ENCODE peak calls at places on chromosome 13, in nine cellular contexts. One of them, this sample, is unnamed.

GRCh38 chr13:44618326-44618725 is 42.2 kb upstream of the TSC22D1 start:
- DNase-seq in mammary epithelial cell: no peak
- DNase-seq in thoracic aorta: no peak
- DNase-seq in cardiac fibroblast: peak
- DNase-seq in ovary: no peak
- DNase-seq in CD4-positive, alpha-beta T cell: no peak
- DNase-seq in dorsolateral prefrontal cortex: no peak
- DNase-seq in fibroblast of mammary gland: no peak
- DNase-seq in astrocyte of the cerebellum: peak
- DNase-seq in this sample: no peak

GRCh38 chr13:60260440-60260839 is 96.7 kb upstream of the DIAPH3 start:
- DNase-seq in mammary epithelial cell: no peak
- DNase-seq in thoracic aorta: no peak
- DNase-seq in cardiac fibroblast: no peak
- DNase-seq in ovary: no peak
- DNase-seq in CD4-positive, alpha-beta T cell: no peak
- DNase-seq in dorsolateral prefrontal cortex: no peak
- DNase-seq in fibroblast of mammary gland: no peak
- DNase-seq in astrocyte of the cerebellum: no peak
- DNase-seq in this sample: no peak

GRCh38 chr13:112928958-112929777 is 39.8 kb upstream of the MCF2L start:
- DNase-seq in mammary epithelial cell: no peak
- DNase-seq in thoracic aorta: no peak
- DNase-seq in cardiac fibroblast: peak
- DNase-seq in ovary: peak
- DNase-seq in CD4-positive, alpha-beta T cell: no peak
- DNase-seq in dorsolateral prefrontal cortex: no peak
- DNase-seq in fibroblast of mammary gland: peak
- DNase-seq in astrocyte of the cerebellum: no peak
- DNase-seq in this sample: no peak

GRCh38 chr13:39016789-39017188 is 21.1 kb downstream of the PROSER1 start:
- DNase-seq in mammary epithelial cell: peak
- DNase-seq in thoracic aorta: no peak
- DNase-seq in cardiac fibroblast: peak
- DNase-seq in ovary: no peak
- DNase-seq in CD4-positive, alpha-beta T cell: no peak
- DNase-seq in dorsolateral prefrontal cortex: no peak
- DNase-seq in fibroblast of mammary gland: peak
- DNase-seq in astrocyte of the cerebellum: no peak
- DNase-seq in this sample: no peak

GRCh38 chr13:19023115-19023514 is 158.5 kb downstream of the TUBA3C start:
- DNase-seq in mammary epithelial cell: no peak
- DNase-seq in thoracic aorta: no peak
- DNase-seq in cardiac fibroblast: no peak
- DNase-seq in ovary: no peak
- DNase-seq in CD4-positive, alpha-beta T cell: no peak
- DNase-seq in dorsolateral prefrontal cortex: no peak
- DNase-seq in fibroblast of mammary gland: no peak
- DNase-seq in astrocyte of the cerebellum: no peak
- DNase-seq in this sample: no peak

GRCh38 chr13:27650312-27650711 is 28.6 kb downstream of the POLR1D start:
- DNase-seq in mammary epithelial cell: no peak
- DNase-seq in thoracic aorta: no peak
- DNase-seq in cardiac fibroblast: no peak
- DNase-seq in ovary: no peak
- DNase-seq in CD4-positive, alpha-beta T cell: no peak
- DNase-seq in dorsolateral prefrontal cortex: no peak
- DNase-seq in fibroblast of mammary gland: no peak
- DNase-seq in astrocyte of the cerebellum: no peak
- DNase-seq in this sample: no peak

GRCh38 chr13:111187879-111188643 is 73.0 kb downstream of the ARHGEF7 start:
- DNase-seq in mammary epithelial cell: peak
- DNase-seq in thoracic aorta: no peak
- DNase-seq in cardiac fibroblast: peak
- DNase-seq in ovary: no peak
- DNase-seq in CD4-positive, alpha-beta T cell: no peak
- DNase-seq in dorsolateral prefrontal cortex: no peak
- DNase-seq in fibroblast of mammary gland: peak
- DNase-seq in astrocyte of the cerebellum: no peak
- DNase-seq in this sample: no peak

GRCh38 chr13:40799508-40799907 is 10.1 kb downstream of the SLC25A15 start:
- DNase-seq in mammary epithelial cell: no peak
- DNase-seq in thoracic aorta: no peak
- DNase-seq in cardiac fibroblast: no peak
- DNase-seq in ovary: no peak
- DNase-seq in CD4-positive, alpha-beta T cell: no peak
- DNase-seq in dorsolateral prefrontal cortex: no peak
- DNase-seq in fibroblast of mammary gland: no peak
- DNase-seq in astrocyte of the cerebellum: no peak
- DNase-seq in this sample: no peak

GRCh38 chr13:27374650-27375049 is 49.8 kb upstream of the GTF3A start:
- DNase-seq in mammary epithelial cell: peak
- DNase-seq in thoracic aorta: peak
- DNase-seq in cardiac fibroblast: peak
- DNase-seq in ovary: peak
- DNase-seq in CD4-positive, alpha-beta T cell: peak
- DNase-seq in dorsolateral prefrontal cortex: peak
- DNase-seq in fibroblast of mammary gland: peak
- DNase-seq in astrocyte of the cerebellum: peak
- DNase-seq in this sample: no peak

GRCh38 chr13:50916701-50917184 is 7.2 kb downstream of the RNASEH2B start:
- DNase-seq in mammary epithelial cell: no peak
- DNase-seq in thoracic aorta: no peak
- DNase-seq in cardiac fibroblast: no peak
- DNase-seq in ovary: no peak
- DNase-seq in CD4-positive, alpha-beta T cell: no peak
- DNase-seq in dorsolateral prefrontal cortex: no peak
- DNase-seq in fibroblast of mammary gland: no peak
- DNase-seq in astrocyte of the cerebellum: no peak
- DNase-seq in this sample: no peak

GRCh38 chr13:61294467-61295186 is 121.0 kb downstream of the PCDH20 start:
- DNase-seq in mammary epithelial cell: no peak
- DNase-seq in thoracic aorta: no peak
- DNase-seq in cardiac fibroblast: no peak
- DNase-seq in ovary: no peak
- DNase-seq in CD4-positive, alpha-beta T cell: no peak
- DNase-seq in dorsolateral prefrontal cortex: no peak
- DNase-seq in fibroblast of mammary gland: no peak
- DNase-seq in astrocyte of the cerebellum: no peak
- DNase-seq in this sample: no peak

GRCh38 chr13:114319441-114319871 is 5.2 kb downstream of the CHAMP1 start:
- DNase-seq in mammary epithelial cell: peak
- DNase-seq in thoracic aorta: no peak
- DNase-seq in cardiac fibroblast: peak
- DNase-seq in ovary: no peak
- DNase-seq in CD4-positive, alpha-beta T cell: no peak
- DNase-seq in dorsolateral prefrontal cortex: no peak
- DNase-seq in fibroblast of mammary gland: peak
- DNase-seq in astrocyte of the cerebellum: peak
- DNase-seq in this sample: no peak

GRCh38 chr13:113046066-113046882 is 59.3 kb upstream of the F7 start:
- DNase-seq in mammary epithelial cell: no peak
- DNase-seq in thoracic aorta: no peak
- DNase-seq in cardiac fibroblast: no peak
- DNase-seq in ovary: no peak
- DNase-seq in CD4-positive, alpha-beta T cell: no peak
- DNase-seq in dorsolateral prefrontal cortex: no peak
- DNase-seq in fibroblast of mammary gland: no peak
- DNase-seq in astrocyte of the cerebellum: no peak
- DNase-seq in this sample: no peak

GRCh38 chr13:80306573-80306972 is 34.4 kb downstream of the SPRY2 start:
- DNase-seq in mammary epithelial cell: no peak
- DNase-seq in thoracic aorta: no peak
- DNase-seq in cardiac fibroblast: no peak
- DNase-seq in ovary: no peak
- DNase-seq in CD4-positive, alpha-beta T cell: no peak
- DNase-seq in dorsolateral prefrontal cortex: no peak
- DNase-seq in fibroblast of mammary gland: no peak
- DNase-seq in astrocyte of the cerebellum: no peak
- DNase-seq in this sample: no peak

GRCh38 chr13:49563513-49563912 is 21.8 kb downstream of the RCBTB1 start:
- DNase-seq in mammary epithelial cell: peak
- DNase-seq in thoracic aorta: no peak
- DNase-seq in cardiac fibroblast: peak
- DNase-seq in ovary: no peak
- DNase-seq in CD4-positive, alpha-beta T cell: no peak
- DNase-seq in dorsolateral prefrontal cortex: no peak
- DNase-seq in fibroblast of mammary gland: peak
- DNase-seq in astrocyte of the cerebellum: no peak
- DNase-seq in this sample: no peak

GRCh38 chr13:49559006-49559405 is 26.4 kb downstream of the RCBTB1 start:
- DNase-seq in mammary epithelial cell: no peak
- DNase-seq in thoracic aorta: no peak
- DNase-seq in cardiac fibroblast: no peak
- DNase-seq in ovary: no peak
- DNase-seq in CD4-positive, alpha-beta T cell: no peak
- DNase-seq in dorsolateral prefrontal cortex: no peak
- DNase-seq in fibroblast of mammary gland: no peak
- DNase-seq in astrocyte of the cerebellum: no peak
- DNase-seq in this sample: no peak

GRCh38 chr13:49561064-49561410 is 24.3 kb downstream of the RCBTB1 start:
- DNase-seq in mammary epithelial cell: no peak
- DNase-seq in thoracic aorta: no peak
- DNase-seq in cardiac fibroblast: peak
- DNase-seq in ovary: no peak
- DNase-seq in CD4-positive, alpha-beta T cell: no peak
- DNase-seq in dorsolateral prefrontal cortex: no peak
- DNase-seq in fibroblast of mammary gland: no peak
- DNase-seq in astrocyte of the cerebellum: no peak
- DNase-seq in this sample: no peak

GRCh38 chr13:49560270-49561063 is 24.9 kb downstream of the RCBTB1 start:
- DNase-seq in mammary epithelial cell: peak
- DNase-seq in thoracic aorta: no peak
- DNase-seq in cardiac fibroblast: peak
- DNase-seq in ovary: peak
- DNase-seq in CD4-positive, alpha-beta T cell: no peak
- DNase-seq in dorsolateral prefrontal cortex: no peak
- DNase-seq in fibroblast of mammary gland: no peak
- DNase-seq in astrocyte of the cerebellum: peak
- DNase-seq in this sample: no peak
- TF ChIP-seq CTCF in mammary epithelial cell: peak
- TF ChIP-seq CTCF in thoracic aorta: peak
- TF ChIP-seq CTCF in cardiac fibroblast: peak
- TF ChIP-seq CTCF in ovary: no peak
- TF ChIP-seq CTCF in CD4-positive, alpha-beta T cell: no peak
- TF ChIP-seq CTCF in dorsolateral prefrontal cortex: no peak
- TF ChIP-seq CTCF in fibroblast of mammary gland: no peak
- TF ChIP-seq CTCF in astrocyte of the cerebellum: peak
- TF ChIP-seq CTCF in this sample: peak

GRCh38 chr13:67147257-67148218 is 82.6 kb downstream of the PCDH9 start:
- DNase-seq in mammary epithelial cell: no peak
- DNase-seq in thoracic aorta: no peak
- DNase-seq in cardiac fibroblast: peak
- DNase-seq in ovary: no peak
- DNase-seq in CD4-positive, alpha-beta T cell: no peak
- DNase-seq in dorsolateral prefrontal cortex: no peak
- DNase-seq in fibroblast of mammary gland: peak
- DNase-seq in astrocyte of the cerebellum: peak
- DNase-seq in this sample: no peak

GRCh38 chr13:67143544-67144115 is 86.5 kb downstream of the PCDH9 start:
- DNase-seq in mammary epithelial cell: no peak
- DNase-seq in thoracic aorta: no peak
- DNase-seq in cardiac fibroblast: no peak
- DNase-seq in ovary: no peak
- DNase-seq in CD4-positive, alpha-beta T cell: no peak
- DNase-seq in dorsolateral prefrontal cortex: no peak
- DNase-seq in fibroblast of mammary gland: peak
- DNase-seq in astrocyte of the cerebellum: no peak
- DNase-seq in this sample: no peak

GRCh38 chr13:67146523-67147130 is 83.5 kb downstream of the PCDH9 start:
- DNase-seq in mammary epithelial cell: no peak
- DNase-seq in thoracic aorta: no peak
- DNase-seq in cardiac fibroblast: peak
- DNase-seq in ovary: no peak
- DNase-seq in CD4-positive, alpha-beta T cell: no peak
- DNase-seq in dorsolateral prefrontal cortex: no peak
- DNase-seq in fibroblast of mammary gland: no peak
- DNase-seq in astrocyte of the cerebellum: no peak
- DNase-seq in this sample: no peak

GRCh38 chr13:67148219-67148583 is 81.9 kb downstream of the PCDH9 start:
- DNase-seq in mammary epithelial cell: peak
- DNase-seq in thoracic aorta: no peak
- DNase-seq in cardiac fibroblast: peak
- DNase-seq in ovary: no peak
- DNase-seq in CD4-positive, alpha-beta T cell: no peak
- DNase-seq in dorsolateral prefrontal cortex: no peak
- DNase-seq in fibroblast of mammary gland: peak
- DNase-seq in astrocyte of the cerebellum: no peak
- DNase-seq in this sample: no peak

GRCh38 chr13:67145950-67146349 is 84.2 kb downstream of the PCDH9 start:
- DNase-seq in mammary epithelial cell: no peak
- DNase-seq in thoracic aorta: no peak
- DNase-seq in cardiac fibroblast: no peak
- DNase-seq in ovary: no peak
- DNase-seq in CD4-positive, alpha-beta T cell: no peak
- DNase-seq in dorsolateral prefrontal cortex: no peak
- DNase-seq in fibroblast of mammary gland: no peak
- DNase-seq in astrocyte of the cerebellum: no peak
- DNase-seq in this sample: no peak
- TF ChIP-seq CTCF in mammary epithelial cell: no peak
- TF ChIP-seq CTCF in thoracic aorta: no peak
- TF ChIP-seq CTCF in cardiac fibroblast: no peak
- TF ChIP-seq CTCF in ovary: no peak
- TF ChIP-seq CTCF in CD4-positive, alpha-beta T cell: no peak
- TF ChIP-seq CTCF in dorsolateral prefrontal cortex: no peak
- TF ChIP-seq CTCF in fibroblast of mammary gland: no peak
- TF ChIP-seq CTCF in astrocyte of the cerebellum: no peak
- TF ChIP-seq CTCF in this sample: no peak

DNA sequence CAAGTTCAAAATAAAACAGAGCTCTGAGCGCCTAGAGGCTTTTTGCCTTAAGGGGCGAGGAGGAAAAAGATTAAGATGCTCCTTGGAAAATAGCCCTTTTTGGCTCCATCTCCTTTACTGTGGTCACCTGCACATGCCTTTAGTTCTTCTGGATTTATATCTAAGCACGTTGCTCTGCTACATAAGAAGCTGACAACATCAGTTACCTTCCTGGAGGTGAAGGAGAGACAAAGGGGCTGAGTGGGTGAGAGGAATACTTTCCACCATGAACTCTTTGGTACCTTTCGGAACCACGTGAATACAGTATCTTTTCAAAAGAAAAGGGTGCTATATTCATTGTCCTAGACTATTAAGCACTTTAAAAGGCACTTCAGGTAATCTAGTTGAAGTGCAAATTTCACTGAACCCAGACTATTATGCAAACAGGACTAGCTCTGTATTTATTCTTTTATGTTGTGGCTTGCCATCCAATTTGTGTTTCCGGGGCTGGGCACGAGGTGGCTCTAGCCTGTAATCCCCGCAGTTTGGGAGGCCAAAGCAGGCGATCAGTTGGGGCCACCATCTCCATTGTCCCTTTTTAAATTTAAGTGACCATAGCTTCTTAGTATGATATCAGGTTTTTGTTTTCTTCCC is 201.5 kb downstream of the TM9SF2 start:
- DNase-seq in mammary epithelial cell: no peak
- DNase-seq in thoracic aorta: no peak
- DNase-seq in cardiac fibroblast: no peak
- DNase-seq in ovary: no peak
- DNase-seq in CD4-positive, alpha-beta T cell: no peak
- DNase-seq in dorsolateral prefrontal cortex: no peak
- DNase-seq in fibroblast of mammary gland: no peak
- DNase-seq in astrocyte of the cerebellum: no peak
- DNase-seq in this sample: no peak
- TF ChIP-seq CTCF in mammary epithelial cell: no peak
- TF ChIP-seq CTCF in thoracic aorta: no peak
- TF ChIP-seq CTCF in cardiac fibroblast: no peak
- TF ChIP-seq CTCF in ovary: no peak
- TF ChIP-seq CTCF in CD4-positive, alpha-beta T cell: no peak
- TF ChIP-seq CTCF in dorsolateral prefrontal cortex: no peak
- TF ChIP-seq CTCF in fibroblast of mammary gland: no peak
- TF ChIP-seq CTCF in astrocyte of the cerebellum: no peak
- TF ChIP-seq CTCF in this sample: no peak

GRCh38 chr13:108000998-108001397 is 214.3 kb downstream of the LIG4 start:
- DNase-seq in mammary epithelial cell: no peak
- DNase-seq in thoracic aorta: no peak
- DNase-seq in cardiac fibroblast: no peak
- DNase-seq in ovary: no peak
- DNase-seq in CD4-positive, alpha-beta T cell: no peak
- DNase-seq in dorsolateral prefrontal cortex: no peak
- DNase-seq in fibroblast of mammary gland: no peak
- DNase-seq in astrocyte of the cerebellum: no peak
- DNase-seq in this sample: no peak
- TF ChIP-seq CTCF in mammary epithelial cell: no peak
- TF ChIP-seq CTCF in thoracic aorta: no peak
- TF ChIP-seq CTCF in cardiac fibroblast: no peak
- TF ChIP-seq CTCF in ovary: no peak
- TF ChIP-seq CTCF in CD4-positive, alpha-beta T cell: no peak
- TF ChIP-seq CTCF in dorsolateral prefrontal cortex: no peak
- TF ChIP-seq CTCF in fibroblast of mammary gland: no peak
- TF ChIP-seq CTCF in astrocyte of the cerebellum: no peak
- TF ChIP-seq CTCF in this sample: no peak

This sample was measured in upper lobe of right lung.